ENCODE peak calls at places on chromosome 19, in seven cellular contexts. One of them, this sample, is unnamed.
A peak's percentile ranks its signal among the peaks of the same experiment; 100 is the strongest.

GRCh38 chr19:3950871-3951861 is 18.3 kb downstream of the NMRK2 start:
- DNase-seq in mucosa of descending colon: no peak
- DNase-seq in T-helper 9 cell: no peak
- DNase-seq in naive thymus-derived CD4-positive, alpha-beta T cell: no peak
- DNase-seq in EH: no peak
- DNase-seq in iris pigment epithelial cell: no peak
- DNase-seq in stimulated activated CD4-positive, alpha-beta T cell treated with anti-CD3 and anti-CD28 coated beads, Interleukin-4, amount 100 ng/mL, for 4 hours: no peak
- DNase-seq in this sample: peak; percentile 79

GRCh38 chr19:50205681-50206138 is 2.3 kb downstream of the MYH14 start:
- DNase-seq in mucosa of descending colon: peak; percentile 91
- DNase-seq in T-helper 9 cell: no peak
- DNase-seq in EH: no peak
- DNase-seq in iris pigment epithelial cell: no peak
- DNase-seq in naive thymus-derived CD4-positive, alpha-beta T cell: no peak
- DNase-seq in stimulated activated CD4-positive, alpha-beta T cell treated with anti-CD3 and anti-CD28 coated beads, Interleukin-4, amount 100 ng/mL, for 4 hours: no peak
- DNase-seq in this sample: no peak

GRCh38 chr19:9061879-9062278 is 25.0 kb upstream of the OR1M1 start:
- DNase-seq in mucosa of descending colon: no peak
- DNase-seq in EH: no peak
- DNase-seq in T-helper 9 cell: no peak
- DNase-seq in iris pigment epithelial cell: no peak
- DNase-seq in stimulated activated CD4-positive, alpha-beta T cell treated with anti-CD3 and anti-CD28 coated beads, Interleukin-4, amount 100 ng/mL, for 4 hours: no peak
- DNase-seq in naive thymus-derived CD4-positive, alpha-beta T cell: no peak
- DNase-seq in this sample: no peak

GRCh38 chr19:5074418-5074817 is 105.5 kb downstream of the KDM4B start:
- DNase-seq in mucosa of descending colon: no peak
- DNase-seq in EH: no peak
- DNase-seq in stimulated activated CD4-positive, alpha-beta T cell treated with anti-CD3 and anti-CD28 coated beads, Interleukin-4, amount 100 ng/mL, for 4 hours: no peak
- DNase-seq in T-helper 9 cell: no peak
- DNase-seq in iris pigment epithelial cell: no peak
- DNase-seq in naive thymus-derived CD4-positive, alpha-beta T cell: no peak
- DNase-seq in this sample: no peak

GRCh38 chr19:5691930-5692784 is 2.1 kb downstream of the RPL36 start:
- DNase-seq in iris pigment epithelial cell: no peak
- DNase-seq in naive thymus-derived CD4-positive, alpha-beta T cell: no peak
- DNase-seq in mucosa of descending colon: no peak
- DNase-seq in stimulated activated CD4-positive, alpha-beta T cell treated with anti-CD3 and anti-CD28 coated beads, Interleukin-4, amount 100 ng/mL, for 4 hours: no peak
- DNase-seq in EH: peak; percentile 27
- DNase-seq in T-helper 9 cell: no peak
- DNase-seq in this sample: no peak

GRCh38 chr19:19171821-19172532 is 1.9 kb upstream of the MEF2B start:
- DNase-seq in stimulated activated CD4-positive, alpha-beta T cell treated with anti-CD3 and anti-CD28 coated beads, Interleukin-4, amount 100 ng/mL, for 4 hours: no peak
- DNase-seq in EH: peak; percentile 51
- DNase-seq in naive thymus-derived CD4-positive, alpha-beta T cell: no peak
- DNase-seq in iris pigment epithelial cell: peak; percentile 79
- DNase-seq in mucosa of descending colon: no peak
- DNase-seq in T-helper 9 cell: no peak
- DNase-seq in this sample: no peak

GRCh38 chr19:7734220-7735203 is 2.6 kb upstream of the CLEC4G start:
- DNase-seq in mucosa of descending colon: no peak
- DNase-seq in T-helper 9 cell: no peak
- DNase-seq in iris pigment epithelial cell: peak; percentile 20
- DNase-seq in EH: no peak
- DNase-seq in naive thymus-derived CD4-positive, alpha-beta T cell: no peak
- DNase-seq in stimulated activated CD4-positive, alpha-beta T cell treated with anti-CD3 and anti-CD28 coated beads, Interleukin-4, amount 100 ng/mL, for 4 hours: no peak
- DNase-seq in this sample: no peak

GRCh38 chr19:17209126-17210036 is 5.8 kb upstream of the USE1 start:
- DNase-seq in EH: peak; percentile 59
- DNase-seq in stimulated activated CD4-positive, alpha-beta T cell treated with anti-CD3 and anti-CD28 coated beads, Interleukin-4, amount 100 ng/mL, for 4 hours: peak; percentile 13
- DNase-seq in T-helper 9 cell: no peak
- DNase-seq in naive thymus-derived CD4-positive, alpha-beta T cell: peak; percentile 42
- DNase-seq in iris pigment epithelial cell: peak; percentile 40
- DNase-seq in mucosa of descending colon: peak; percentile 75
- DNase-seq in this sample: peak; percentile 75

GRCh38 chr19:14440049-14440448 is 6.9 kb downstream of the PKN1 start:
- DNase-seq in stimulated activated CD4-positive, alpha-beta T cell treated with anti-CD3 and anti-CD28 coated beads, Interleukin-4, amount 100 ng/mL, for 4 hours: peak; percentile 69
- DNase-seq in naive thymus-derived CD4-positive, alpha-beta T cell: peak; percentile 84
- DNase-seq in T-helper 9 cell: peak; percentile 63
- DNase-seq in mucosa of descending colon: peak; percentile 93
- DNase-seq in EH: no peak
- DNase-seq in iris pigment epithelial cell: no peak
- DNase-seq in this sample: no peak

GRCh38 chr19:42207767-42208259 is 9.7 kb downstream of the DEDD2 start:
- DNase-seq in stimulated activated CD4-positive, alpha-beta T cell treated with anti-CD3 and anti-CD28 coated beads, Interleukin-4, amount 100 ng/mL, for 4 hours: no peak
- DNase-seq in naive thymus-derived CD4-positive, alpha-beta T cell: no peak
- DNase-seq in EH: peak; percentile 88
- DNase-seq in iris pigment epithelial cell: peak; percentile 90
- DNase-seq in T-helper 9 cell: peak; percentile 32
- DNase-seq in mucosa of descending colon: peak; percentile 66
- DNase-seq in this sample: no peak

GRCh38 chr19:50952890-50953289 is at the start of gene KLK5:
- DNase-seq in EH: no peak
- DNase-seq in T-helper 9 cell: no peak
- DNase-seq in mucosa of descending colon: no peak
- DNase-seq in iris pigment epithelial cell: no peak
- DNase-seq in naive thymus-derived CD4-positive, alpha-beta T cell: no peak
- DNase-seq in stimulated activated CD4-positive, alpha-beta T cell treated with anti-CD3 and anti-CD28 coated beads, Interleukin-4, amount 100 ng/mL, for 4 hours: no peak
- DNase-seq in this sample: no peak

GRCh38 chr19:33488826-33489225 is 32.8 kb downstream of the PEPD start:
- DNase-seq in naive thymus-derived CD4-positive, alpha-beta T cell: no peak
- DNase-seq in stimulated activated CD4-positive, alpha-beta T cell treated with anti-CD3 and anti-CD28 coated beads, Interleukin-4, amount 100 ng/mL, for 4 hours: no peak
- DNase-seq in EH: no peak
- DNase-seq in mucosa of descending colon: no peak
- DNase-seq in T-helper 9 cell: no peak
- DNase-seq in iris pigment epithelial cell: no peak
- DNase-seq in this sample: no peak

GRCh38 chr19:33449799-33450198 is 71.8 kb downstream of the PEPD start:
- DNase-seq in T-helper 9 cell: no peak
- DNase-seq in iris pigment epithelial cell: no peak
- DNase-seq in naive thymus-derived CD4-positive, alpha-beta T cell: no peak
- DNase-seq in stimulated activated CD4-positive, alpha-beta T cell treated with anti-CD3 and anti-CD28 coated beads, Interleukin-4, amount 100 ng/mL, for 4 hours: no peak
- DNase-seq in EH: no peak
- DNase-seq in mucosa of descending colon: no peak
- DNase-seq in this sample: no peak

GRCh38 chr19:5480427-5480836 is 25.2 kb downstream of the ZNRF4 start:
- DNase-seq in EH: peak; percentile 27
- DNase-seq in T-helper 9 cell: peak; percentile 6
- DNase-seq in mucosa of descending colon: no peak
- DNase-seq in naive thymus-derived CD4-positive, alpha-beta T cell: no peak
- DNase-seq in iris pigment epithelial cell: no peak
- DNase-seq in stimulated activated CD4-positive, alpha-beta T cell treated with anti-CD3 and anti-CD28 coated beads, Interleukin-4, amount 100 ng/mL, for 4 hours: peak; percentile 9
- DNase-seq in this sample: peak; percentile 24

GRCh38 chr19:18763674-18764590 is 27.2 kb downstream of the COMP start:
- DNase-seq in EH: peak; percentile 87
- DNase-seq in T-helper 9 cell: no peak
- DNase-seq in stimulated activated CD4-positive, alpha-beta T cell treated with anti-CD3 and anti-CD28 coated beads, Interleukin-4, amount 100 ng/mL, for 4 hours: no peak
- DNase-seq in naive thymus-derived CD4-positive, alpha-beta T cell: no peak
- DNase-seq in mucosa of descending colon: no peak
- DNase-seq in iris pigment epithelial cell: peak; percentile 65
- DNase-seq in this sample: no peak

GRCh38 chr19:6362351-6362801 is 1.0 kb downstream of the CLPP start:
- DNase-seq in EH: peak; percentile 26
- DNase-seq in iris pigment epithelial cell: no peak
- DNase-seq in T-helper 9 cell: peak; percentile 36
- DNase-seq in naive thymus-derived CD4-positive, alpha-beta T cell: peak; percentile 39
- DNase-seq in mucosa of descending colon: no peak
- DNase-seq in stimulated activated CD4-positive, alpha-beta T cell treated with anti-CD3 and anti-CD28 coated beads, Interleukin-4, amount 100 ng/mL, for 4 hours: peak; percentile 34
- DNase-seq in this sample: no peak

GRCh38 chr19:2129486-2129885 is 21.9 kb downstream of the AP3D1 start:
- DNase-seq in T-helper 9 cell: no peak
- DNase-seq in mucosa of descending colon: no peak
- DNase-seq in iris pigment epithelial cell: no peak
- DNase-seq in stimulated activated CD4-positive, alpha-beta T cell treated with anti-CD3 and anti-CD28 coated beads, Interleukin-4, amount 100 ng/mL, for 4 hours: no peak
- DNase-seq in naive thymus-derived CD4-positive, alpha-beta T cell: no peak
- DNase-seq in EH: no peak
- DNase-seq in this sample: no peak

GRCh38 chr19:3080281-3080680 is 13.9 kb upstream of the GNA11 start:
- DNase-seq in mucosa of descending colon: peak; percentile 78
- DNase-seq in T-helper 9 cell: no peak
- DNase-seq in stimulated activated CD4-positive, alpha-beta T cell treated with anti-CD3 and anti-CD28 coated beads, Interleukin-4, amount 100 ng/mL, for 4 hours: no peak
- DNase-seq in iris pigment epithelial cell: peak; percentile 78
- DNase-seq in EH: peak; percentile 90
- DNase-seq in naive thymus-derived CD4-positive, alpha-beta T cell: no peak
- DNase-seq in this sample: no peak

GRCh38 chr19:44807162-44807561 is 1.7 kb upstream of the BCAM start:
- DNase-seq in EH: no peak
- DNase-seq in stimulated activated CD4-positive, alpha-beta T cell treated with anti-CD3 and anti-CD28 coated beads, Interleukin-4, amount 100 ng/mL, for 4 hours: no peak
- DNase-seq in mucosa of descending colon: peak; percentile 81
- DNase-seq in iris pigment epithelial cell: no peak
- DNase-seq in naive thymus-derived CD4-positive, alpha-beta T cell: no peak
- DNase-seq in T-helper 9 cell: no peak
- DNase-seq in this sample: no peak

GRCh38 chr19:37251308-37252229 is 33.6 kb downstream of the ZNF383 start:
- DNase-seq in naive thymus-derived CD4-positive, alpha-beta T cell: no peak
- DNase-seq in iris pigment epithelial cell: peak; percentile 100
- DNase-seq in T-helper 9 cell: peak; percentile 25
- DNase-seq in EH: peak; percentile 95
- DNase-seq in mucosa of descending colon: peak; percentile 78
- DNase-seq in stimulated activated CD4-positive, alpha-beta T cell treated with anti-CD3 and anti-CD28 coated beads, Interleukin-4, amount 100 ng/mL, for 4 hours: no peak
- DNase-seq in this sample: peak; percentile 87

GRCh38 chr19:5503598-5503997 is 48.4 kb downstream of the ZNRF4 start:
- DNase-seq in naive thymus-derived CD4-positive, alpha-beta T cell: no peak
- DNase-seq in EH: no peak
- DNase-seq in stimulated activated CD4-positive, alpha-beta T cell treated with anti-CD3 and anti-CD28 coated beads, Interleukin-4, amount 100 ng/mL, for 4 hours: no peak
- DNase-seq in iris pigment epithelial cell: no peak
- DNase-seq in mucosa of descending colon: no peak
- DNase-seq in T-helper 9 cell: no peak
- DNase-seq in this sample: no peak

GRCh38 chr19:8001995-8002849 is 3.2 kb downstream of the ELAVL1 start:
- DNase-seq in naive thymus-derived CD4-positive, alpha-beta T cell: peak; percentile 87
- DNase-seq in EH: peak; percentile 82
- DNase-seq in stimulated activated CD4-positive, alpha-beta T cell treated with anti-CD3 and anti-CD28 coated beads, Interleukin-4, amount 100 ng/mL, for 4 hours: peak; percentile 53
- DNase-seq in mucosa of descending colon: peak; percentile 86
- DNase-seq in T-helper 9 cell: peak; percentile 67
- DNase-seq in iris pigment epithelial cell: peak; percentile 77
- DNase-seq in this sample: peak; percentile 85

GRCh38 chr19:2353159-2353894 is 6.7 kb upstream of the TMPRSS9 start:
- DNase-seq in stimulated activated CD4-positive, alpha-beta T cell treated with anti-CD3 and anti-CD28 coated beads, Interleukin-4, amount 100 ng/mL, for 4 hours: no peak
- DNase-seq in EH: no peak
- DNase-seq in mucosa of descending colon: peak; percentile 51
- DNase-seq in T-helper 9 cell: no peak
- DNase-seq in iris pigment epithelial cell: no peak
- DNase-seq in naive thymus-derived CD4-positive, alpha-beta T cell: no peak
- DNase-seq in this sample: no peak

GRCh38 chr19:3914199-3914598 is 18.7 kb upstream of the NMRK2 start:
- DNase-seq in EH: no peak
- DNase-seq in stimulated activated CD4-positive, alpha-beta T cell treated with anti-CD3 and anti-CD28 coated beads, Interleukin-4, amount 100 ng/mL, for 4 hours: no peak
- DNase-seq in mucosa of descending colon: no peak
- DNase-seq in T-helper 9 cell: no peak
- DNase-seq in naive thymus-derived CD4-positive, alpha-beta T cell: no peak
- DNase-seq in iris pigment epithelial cell: no peak
- DNase-seq in this sample: no peak

GRCh38 chr19:11964496-11964857 is 363 bp upstream of the ZNF763 start:
- DNase-seq in EH: no peak
- DNase-seq in mucosa of descending colon: peak; percentile 62
- DNase-seq in iris pigment epithelial cell: no peak
- DNase-seq in stimulated activated CD4-positive, alpha-beta T cell treated with anti-CD3 and anti-CD28 coated beads, Interleukin-4, amount 100 ng/mL, for 4 hours: no peak
- DNase-seq in T-helper 9 cell: no peak
- DNase-seq in naive thymus-derived CD4-positive, alpha-beta T cell: no peak
- DNase-seq in this sample: no peak

GRCh38 chr19:459724-460511 is 915 bp downstream of the SHC2 start:
- DNase-seq in T-helper 9 cell: no peak
- DNase-seq in mucosa of descending colon: no peak
- DNase-seq in EH: peak; percentile 37
- DNase-seq in stimulated activated CD4-positive, alpha-beta T cell treated with anti-CD3 and anti-CD28 coated beads, Interleukin-4, amount 100 ng/mL, for 4 hours: no peak
- DNase-seq in iris pigment epithelial cell: peak; percentile 42
- DNase-seq in naive thymus-derived CD4-positive, alpha-beta T cell: no peak
- DNase-seq in this sample: peak; percentile 23

GRCh38 chr19:39342647-39343305 is 555 bp downstream of the SAMD4B start:
- DNase-seq in iris pigment epithelial cell: peak; percentile 25
- DNase-seq in T-helper 9 cell: no peak
- DNase-seq in naive thymus-derived CD4-positive, alpha-beta T cell: no peak
- DNase-seq in mucosa of descending colon: peak; percentile 70
- DNase-seq in EH: peak; percentile 39
- DNase-seq in stimulated activated CD4-positive, alpha-beta T cell treated with anti-CD3 and anti-CD28 coated beads, Interleukin-4, amount 100 ng/mL, for 4 hours: peak; percentile 4
- DNase-seq in this sample: no peak

This sample was measured in cerebellar cortex.